ENCODE peak calls at places on chromosome 14, in seven cellular contexts. N, L, J, E, A, U and V are unnamed samples.

GRCh38 chr14:31457665-31458659 is 656 bp upstream of the DTD2 start:
- DNase-seq in N (no peak), L (no peak), J (no peak), E (no peak), A (no peak), U (no peak), V (no peak)

GRCh38 chr14:93304771-93305170 is 28.1 kb downstream of the BTBD7 start:
- DNase-seq in N (no peak), L (no peak), J (no peak), E (no peak), A (no peak), U (no peak), V (no peak)

GRCh38 chr14:74647834-74648361 is 35.9 kb upstream of the LTBP2 start:
- DNase-seq in N (no peak), L (peak), J (no peak), E (no peak), A (no peak), U (no peak), V (no peak)

GRCh38 chr14:102558566-102558965 is 33.9 kb upstream of the RCOR1 start:
- DNase-seq in N (peak), L (no peak), J (no peak), E (no peak), A (no peak), U (no peak), V (no peak)

GRCh38 chr14:74572829-74573360 is 39.1 kb downstream of the LTBP2 start:
- DNase-seq in N (peak), L (no peak), J (no peak), E (no peak), A (no peak), U (no peak), V (no peak)

GRCh38 chr14:33126433-33126832 is 187.8 kb downstream of the NPAS3 start:
- DNase-seq in N (no peak), L (no peak), J (no peak), E (no peak), A (no peak), U (no peak), V (no peak)

GRCh38 chr14:72541546-72541945 is 352.4 kb downstream of the DPF3 start:
- DNase-seq in N (no peak), L (no peak), J (no peak), E (no peak), A (no peak), U (no peak), V (no peak)

GRCh38 chr14:31127690-31128089 is 79.9 kb downstream of the HECTD1 start:
- DNase-seq in N (no peak), L (no peak), J (peak), E (no peak), A (no peak), U (no peak), V (no peak)

GRCh38 chr14:38065101-38065762 is 142.5 kb upstream of the SSTR1 start:
- DNase-seq in N (peak), L (no peak), J (peak), E (no peak), A (no peak), U (no peak), V (no peak)

GRCh38 chr14:93109572-93110481 is 5.9 kb downstream of the ITPK1 start:
- DNase-seq in N (no peak), L (no peak), J (no peak), E (no peak), A (no peak), U (no peak), V (no peak)

DNA sequence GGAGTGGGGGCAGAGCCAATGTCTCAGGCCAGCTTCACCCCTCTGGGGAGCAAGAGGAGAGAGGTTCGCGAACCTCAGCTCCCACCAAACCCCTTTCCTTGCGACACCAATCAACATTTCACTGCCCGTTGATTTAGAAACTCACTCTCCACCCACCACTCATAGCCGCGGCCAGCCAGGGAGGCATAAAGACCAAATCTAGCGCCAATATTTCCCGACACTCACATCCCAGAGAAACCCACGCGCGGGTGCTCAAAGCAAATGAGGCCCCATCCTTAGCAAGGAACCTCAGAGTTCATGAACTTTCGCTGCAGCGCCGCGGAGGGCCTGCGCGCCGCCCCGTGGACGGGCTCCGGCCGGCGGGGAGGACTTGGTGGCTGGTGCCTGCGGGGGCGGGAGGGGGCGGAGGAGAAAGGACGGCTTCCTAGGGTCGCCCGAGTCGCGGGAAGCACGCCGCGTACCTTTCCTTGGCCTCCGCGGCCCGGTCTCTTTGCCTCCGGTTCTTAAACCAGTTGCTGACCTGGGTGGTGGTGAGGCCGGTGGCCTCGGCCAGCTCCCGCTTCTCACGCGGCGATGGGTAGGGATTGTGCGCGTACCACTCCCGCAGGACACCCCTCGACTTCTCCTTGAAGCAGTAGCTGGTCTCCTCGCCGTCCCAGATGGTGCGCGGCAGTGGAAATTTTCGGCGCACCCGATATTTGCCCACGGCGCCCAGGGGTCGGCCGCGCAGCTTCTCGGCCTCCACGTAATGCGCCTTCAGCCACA is 926 bp downstream of the SIX1 start:
- DNase-seq in N (no peak), L (no peak), J (no peak), E (no peak), A (no peak), U (no peak), V (peak)
- TF ChIP-seq CTCF in N (no peak), L (no peak), J (no peak), E (no peak), A (no peak), U (no peak), V (no peak)

GRCh38 chr14:50311974-50312733 is at the start of the genes DMAC2L and L2HGDH:
- DNase-seq in N (peak), L (peak), J (peak), E (peak), A (peak), U (peak), V (peak)
- TF ChIP-seq CTCF in N (peak), L (no peak), J (no peak), E (no peak), A (no peak), U (peak), V (peak)

DNA sequence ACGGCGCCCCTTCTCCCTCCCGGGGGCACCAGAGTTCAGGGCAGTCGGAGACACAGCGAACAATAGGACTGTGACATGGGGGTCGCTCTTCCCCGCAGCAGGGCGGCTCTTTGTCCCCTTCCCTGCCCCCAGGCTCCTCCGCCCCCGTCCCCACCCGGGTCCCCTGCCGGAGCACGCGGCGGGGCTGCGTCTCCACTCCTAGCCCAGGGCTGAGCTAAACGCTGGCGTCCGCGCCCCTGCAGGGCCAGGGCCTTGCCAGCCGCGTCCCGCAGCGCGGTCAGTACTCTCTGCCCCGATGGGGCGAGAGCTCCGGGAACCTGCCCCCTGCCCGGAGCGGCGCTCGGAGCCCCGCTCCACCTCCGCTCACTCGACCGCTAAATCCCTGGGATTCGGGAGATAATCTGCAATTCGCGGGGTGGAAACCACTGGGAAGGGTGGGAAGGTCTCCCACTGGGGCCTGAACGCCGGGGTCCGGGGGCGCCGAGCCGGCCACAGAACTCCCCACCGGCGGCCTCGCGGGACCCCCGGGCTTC is 825 bp upstream of the CCDC85C start:
- DNase-seq in N (no peak), L (no peak), J (peak), E (no peak), A (peak), U (peak), V (peak)
- TF ChIP-seq CTCF in N (no peak), L (no peak), J (no peak), E (no peak), A (no peak), U (no peak), V (no peak)

GRCh38 chr14:76514599-76514998 is 138.7 kb downstream of the ESRRB start:
- DNase-seq in N (no peak), L (no peak), J (peak), E (no peak), A (no peak), U (no peak), V (no peak)
- TF ChIP-seq CTCF in N (no peak), L (no peak), J (peak), E (peak), A (no peak), U (peak), V (no peak)

GRCh38 chr14:77988966-77989365 is 181.2 kb upstream of the NRXN3 start:
- DNase-seq in N (peak), L (no peak), J (no peak), E (peak), A (no peak), U (no peak), V (no peak)
- TF ChIP-seq CTCF in N (no peak), L (no peak), J (no peak), E (no peak), A (no peak), U (no peak), V (no peak)

DNA sequence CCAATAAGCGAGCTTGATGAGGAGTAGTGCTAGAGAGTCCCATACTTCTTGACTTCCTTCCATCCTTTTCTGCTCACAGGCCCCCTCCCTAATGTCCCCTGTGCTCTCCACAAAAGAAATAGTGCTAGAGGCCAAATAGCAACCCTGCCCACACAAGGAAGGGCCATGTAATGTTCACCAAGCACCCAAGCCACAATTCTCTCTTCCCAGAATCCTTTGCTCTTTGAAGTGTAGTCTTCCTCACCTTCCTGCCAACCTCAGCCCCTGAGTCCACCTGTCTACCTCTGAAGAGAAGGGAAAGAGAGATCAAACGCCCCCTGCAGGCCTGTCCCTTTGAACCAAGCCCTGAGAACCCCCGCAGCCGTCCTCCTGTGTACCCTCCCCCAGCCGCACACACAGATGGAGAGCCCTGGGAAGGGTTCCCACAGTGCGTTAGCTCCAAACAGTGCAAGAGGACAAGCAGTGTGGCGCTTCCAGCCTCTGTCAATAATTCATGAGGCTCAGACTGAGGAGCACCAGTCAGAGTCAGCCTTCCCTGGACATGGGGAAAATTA is 1.9 kb upstream of the DHRS4 start:
- DNase-seq in N (no peak), L (peak), J (no peak), E (no peak), A (no peak), U (no peak), V (no peak)
- TF ChIP-seq CTCF in N (no peak), L (no peak), J (no peak), E (peak), A (peak), U (no peak), V (no peak)